ENCODE peak calls at places on chromosomes 7 and 10, in nine cellular contexts. L, X, U, N, C, R, P, B and G are unnamed samples.

GRCh38 chr10:90133606-90134005 is 432.2 kb downstream of the KIF20B start:
- DNase-seq in P (no peak), L (no peak), N (no peak), U (no peak), C (no peak), B (no peak), R (no peak), X (peak; percentile 28), G (no peak)

GRCh38 chr7:80641548-80641947 is 3.1 kb downstream of the CD36 start:
- DNase-seq in P (no peak), R (no peak), X (no peak), L (no peak), U (no peak), N (no peak), B (no peak), C (no peak), G (no peak)

GRCh38 chr7:95105627-95106026 is 198.2 kb downstream of the PPP1R9A start:
- DNase-seq in R (no peak), C (no peak), U (no peak), L (no peak), N (no peak), P (no peak), X (no peak), B (no peak), G (no peak)

GRCh38 chr7:86904949-86905834 is 154.3 kb downstream of the ELAPOR2 start:
- DNase-seq in L (peak; percentile 32), U (peak; percentile 15), B (peak; percentile 24), R (no peak), P (no peak), C (no peak), N (peak; percentile 13), X (peak; percentile 54), G (no peak)

GRCh38 chr7:39683216-39683845 is 60.0 kb downstream of the RALA start:
- DNase-seq in B (no peak), L (peak; percentile 17), P (no peak), X (no peak), R (no peak), N (no peak), U (no peak), C (no peak), G (no peak)

GRCh38 chr7:91064052-91064451 is 200.2 kb upstream of the FZD1 start:
- DNase-seq in P (no peak), C (no peak), B (no peak), R (no peak), L (no peak), X (no peak), N (no peak), U (no peak), G (no peak)

GRCh38 chr10:132154931-132155330 is 31.8 kb upstream of the DPYSL4 start:
- DNase-seq in P (no peak), L (no peak), C (no peak), U (no peak), R (no peak), X (no peak), N (no peak), B (no peak), G (no peak)

GRCh38 chr10:71266918-71267442 is 52.1 kb upstream of the SLC29A3 start:
- DNase-seq in X (no peak), C (no peak), R (no peak), U (no peak), P (no peak), N (no peak), B (no peak), L (no peak), G (no peak)

GRCh38 chr7:27759491-27759890 is 19.5 kb downstream of the TAX1BP1 start:
- DNase-seq in P (no peak), X (peak; percentile 61), U (no peak), B (no peak), R (no peak), C (no peak), N (no peak), L (no peak), G (no peak)

GRCh38 chr7:156504687-156505545 is 135.7 kb upstream of the RNF32 start:
- DNase-seq in P (no peak), U (no peak), X (no peak), B (no peak), L (no peak), R (no peak), C (no peak), N (no peak), G (no peak)

GRCh38 chr7:97024209-97025129 is at the start of gene DLX5:
- DNase-seq in L (no peak), U (peak; percentile 84), N (no peak), C (no peak), R (no peak), P (peak; percentile 17), B (no peak), X (peak; percentile 72), G (no peak)

GRCh38 chr10:86688398-86688921 is 20.1 kb downstream of the LDB3 start:
- DNase-seq in B (peak; percentile 38), N (peak; percentile 68), C (peak; percentile 52), X (peak; percentile 62), L (peak; percentile 56), P (peak; percentile 62), U (peak; percentile 82), R (peak; percentile 10), G (no peak)

GRCh38 chr7:133320887-133321286 is 68.0 kb downstream of the EXOC4 start:
- DNase-seq in U (no peak), B (no peak), P (no peak), N (no peak), X (no peak), C (no peak), L (no peak), R (no peak), G (no peak)

GRCh38 chr7:93150200-93150835 is 2.1 kb upstream of the SAMD9L start:
- DNase-seq in L (peak; percentile 31), R (no peak), X (peak; percentile 81), B (no peak), N (no peak), P (no peak), U (no peak), C (no peak), G (no peak)

GRCh38 chr7:68691261-68692216 is 906.7 kb upstream of the AUTS2 start:
- DNase-seq in N (no peak), C (no peak), P (no peak), R (no peak), L (peak; percentile 25), B (peak; percentile 30), U (no peak), X (no peak), G (no peak)

GRCh38 chr7:51593638-51594037 is 277.0 kb upstream of the COBL start:
- DNase-seq in B (no peak), R (no peak), X (no peak), U (no peak), L (no peak), P (no peak), C (no peak), N (no peak), G (no peak)

GRCh38 chr7:120981888-120982615 is 6.5 kb upstream of the CPED1 start:
- DNase-seq in L (peak; percentile 60), N (no peak), R (no peak), B (no peak), C (no peak), X (peak; percentile 66), U (no peak), P (no peak), G (no peak)

GRCh38 chr10:5948999-5949759 is 28.2 kb downstream of the IL15RA start:
- DNase-seq in X (peak; percentile 54), B (no peak), P (peak; percentile 67), U (peak; percentile 65), L (peak; percentile 57), C (peak; percentile 60), R (no peak), N (peak; percentile 61), G (no peak)

GRCh38 chr10:120253131-120253530 is 203.9 kb upstream of the PLPP4 start:
- DNase-seq in L (no peak), C (no peak), B (no peak), P (no peak), X (peak; percentile 77), N (no peak), U (no peak), R (no peak), G (no peak)

GRCh38 chr10:113713297-113713982 is 33.7 kb downstream of the CASP7 start:
- DNase-seq in B (no peak), U (no peak), C (no peak), N (no peak), P (no peak), R (no peak), X (no peak), L (no peak), G (no peak)

DNA sequence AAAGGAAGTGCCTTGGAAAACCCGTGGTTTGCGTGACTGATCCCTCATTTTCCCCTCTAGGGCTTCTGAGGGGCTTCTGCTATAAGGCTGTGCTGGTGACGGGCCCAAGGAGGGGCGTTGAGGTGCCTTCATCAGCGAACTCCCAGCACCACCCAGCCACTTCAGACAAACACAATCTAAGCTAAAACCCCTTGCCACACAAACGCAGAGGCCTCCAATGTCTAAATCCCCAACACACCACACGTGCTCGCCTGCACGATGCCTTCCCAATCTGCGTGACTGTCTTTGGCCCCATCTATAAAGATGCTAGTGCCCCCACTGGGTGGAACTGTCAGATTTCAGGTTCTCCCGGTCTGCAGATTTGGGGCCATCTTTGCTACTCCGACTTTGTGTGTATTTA is 4.1 kb upstream of the GAD2 start:
- DNase-seq in U (no peak), L (no peak), P (no peak), R (no peak), X (no peak), N (no peak), C (no peak), B (no peak), G (no peak)
- TF ChIP-seq CTCF in U (no peak), L (no peak), P (no peak), R (no peak), X (no peak), N (no peak), C (no peak), B (no peak), G (no peak)

GRCh38 chr7:18019562-18019961 is 8.1 kb downstream of the PRPS1L1 start:
- DNase-seq in P (no peak), L (peak; percentile 35), B (no peak), C (no peak), R (no peak), U (no peak), X (peak; percentile 77), N (no peak), G (no peak)
- H3K27ac ChIP-seq in P (no peak overlapping the region), L (peak overlapping the region; percentile 44), B (peak overlapping the region; percentile 64), C (peak overlapping the region; percentile 19), R (peak overlapping the region; percentile 53), U (peak overlapping the region; percentile 43), X (peak overlapping the region; percentile 76), N (no peak overlapping the region), G (peak overlapping the region; percentile 62)

DNA sequence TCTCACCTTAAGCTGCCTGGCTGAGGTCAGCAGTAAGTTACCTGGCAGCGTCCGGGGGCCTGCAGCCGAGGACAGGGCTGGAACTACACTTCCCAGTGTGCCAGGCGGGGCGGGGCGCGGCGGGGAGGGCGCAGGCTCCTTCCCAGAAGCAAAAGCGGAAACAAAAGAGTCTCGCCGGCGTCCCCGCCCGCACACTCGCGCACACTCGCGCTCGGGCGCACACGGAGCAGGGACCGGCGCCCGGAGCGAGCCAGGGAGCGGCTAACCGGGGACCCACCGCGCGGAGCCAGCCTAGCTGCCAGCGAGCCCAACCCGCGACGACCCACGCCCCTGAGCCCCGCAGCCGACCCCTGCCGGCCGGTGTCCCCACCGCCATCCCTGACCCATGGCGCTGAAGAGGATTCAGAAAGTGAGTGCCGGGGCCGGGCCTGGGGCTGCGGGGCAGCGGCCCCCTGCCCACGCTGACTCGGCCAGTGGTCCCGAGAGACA is at the start of gene UBE2D1:
- DNase-seq in N (peak; percentile 81), B (peak; percentile 89), X (peak; percentile 88), P (peak; percentile 91), R (peak; percentile 47), L (peak; percentile 62), U (peak; percentile 92), C (peak; percentile 92), G (peak; percentile 86)
- TF ChIP-seq CTCF in N (peak; percentile 42), B (no peak), X (peak; percentile 11), P (peak; percentile 21), R (no peak), L (peak; percentile 16), U (no peak), C (no peak), G (no peak)

GRCh38 chr10:102775973-102776669 is 32.4 kb downstream of the WBP1L start:
- DNase-seq in B (no peak), P (peak; percentile 95), L (peak; percentile 96), R (no peak), U (peak; percentile 66), X (no peak), N (no peak), C (peak; percentile 92), G (peak; percentile 92)
- H3K27ac ChIP-seq in B (no peak overlapping the region), P (peak overlapping the region; percentile 98), L (peak overlapping the region; percentile 99), R (peak overlapping the region; percentile 95), U (peak overlapping the region; percentile 75), X (no peak overlapping the region), N (no peak overlapping the region), C (peak overlapping the region; percentile 96), G (peak overlapping the region; percentile 97)